ENCODE peak calls at places on chromosomes 6 and 20, in nine cellular contexts. One of them, this sample, is unnamed.

GRCh38 chr20:47392015-47392720 is 35.7 kb upstream of the ZMYND8 start:
- DNase-seq in left ventricle myocardium inferior: peak; percentile 17
- DNase-seq in B cell: no peak
- DNase-seq in BJ: peak; percentile 95
- DNase-seq in lung: peak; percentile 44
- DNase-seq in cardiac muscle cell: peak; percentile 93
- DNase-seq in H9: no peak
- DNase-seq in CD8-positive, alpha-beta T cell: no peak
- DNase-seq in transverse colon: no peak
- DNase-seq in this sample: no peak

GRCh38 chr6:51467231-51467952 is 620.0 kb downstream of the PKHD1 start:
- DNase-seq in left ventricle myocardium inferior: no peak
- DNase-seq in B cell: no peak
- DNase-seq in BJ: no peak
- DNase-seq in lung: no peak
- DNase-seq in cardiac muscle cell: no peak
- DNase-seq in H9: no peak
- DNase-seq in CD8-positive, alpha-beta T cell: no peak
- DNase-seq in transverse colon: no peak
- DNase-seq in this sample: no peak

GRCh38 chr6:108113557-108114519 is 39.3 kb upstream of the OSTM1 start:
- DNase-seq in left ventricle myocardium inferior: peak; percentile 16
- DNase-seq in B cell: peak; percentile 65
- DNase-seq in BJ: no peak
- DNase-seq in lung: peak; percentile 38
- DNase-seq in cardiac muscle cell: peak; percentile 72
- DNase-seq in H9: peak; percentile 81
- DNase-seq in CD8-positive, alpha-beta T cell: no peak
- DNase-seq in transverse colon: no peak
- DNase-seq in this sample: peak; percentile 57

GRCh38 chr6:125966569-125966968 is 10.0 kb downstream of the HINT3 start:
- DNase-seq in left ventricle myocardium inferior: no peak
- DNase-seq in B cell: no peak
- DNase-seq in BJ: no peak
- DNase-seq in lung: no peak
- DNase-seq in cardiac muscle cell: no peak
- DNase-seq in H9: no peak
- DNase-seq in CD8-positive, alpha-beta T cell: no peak
- DNase-seq in transverse colon: no peak
- DNase-seq in this sample: no peak

GRCh38 chr20:19211252-19211651 is 1.2 kb upstream of the SLC24A3 start:
- DNase-seq in left ventricle myocardium inferior: no peak
- DNase-seq in B cell: no peak
- DNase-seq in BJ: no peak
- DNase-seq in lung: no peak
- DNase-seq in cardiac muscle cell: no peak
- DNase-seq in H9: no peak
- DNase-seq in CD8-positive, alpha-beta T cell: no peak
- DNase-seq in transverse colon: no peak
- DNase-seq in this sample: no peak

GRCh38 chr20:20248620-20249200 is 119.2 kb upstream of the INSM1 start:
- DNase-seq in left ventricle myocardium inferior: no peak
- DNase-seq in B cell: no peak
- DNase-seq in BJ: no peak
- DNase-seq in lung: no peak
- DNase-seq in cardiac muscle cell: no peak
- DNase-seq in H9: no peak
- DNase-seq in CD8-positive, alpha-beta T cell: no peak
- DNase-seq in transverse colon: no peak
- DNase-seq in this sample: no peak

GRCh38 chr20:24612799-24613775 is 143.7 kb downstream of the SYNDIG1 start:
- DNase-seq in left ventricle myocardium inferior: peak; percentile 33
- DNase-seq in B cell: no peak
- DNase-seq in BJ: no peak
- DNase-seq in lung: no peak
- DNase-seq in cardiac muscle cell: peak; percentile 21
- DNase-seq in H9: no peak
- DNase-seq in CD8-positive, alpha-beta T cell: no peak
- DNase-seq in transverse colon: no peak
- DNase-seq in this sample: no peak

GRCh38 chr6:40634429-40634828 is 47.3 kb upstream of the LRFN2 start:
- DNase-seq in left ventricle myocardium inferior: no peak
- DNase-seq in B cell: no peak
- DNase-seq in BJ: no peak
- DNase-seq in lung: no peak
- DNase-seq in cardiac muscle cell: no peak
- DNase-seq in H9: no peak
- DNase-seq in CD8-positive, alpha-beta T cell: no peak
- DNase-seq in transverse colon: no peak
- DNase-seq in this sample: no peak

GRCh38 chr20:31572042-31572700 is 32.9 kb upstream of the ID1 start:
- DNase-seq in left ventricle myocardium inferior: peak; percentile 27
- DNase-seq in B cell: no peak
- DNase-seq in BJ: no peak
- DNase-seq in lung: no peak
- DNase-seq in cardiac muscle cell: no peak
- DNase-seq in H9: no peak
- DNase-seq in CD8-positive, alpha-beta T cell: no peak
- DNase-seq in transverse colon: no peak
- DNase-seq in this sample: no peak

GRCh38 chr6:98039876-98040605 is 757.0 kb upstream of the MMS22L start:
- DNase-seq in left ventricle myocardium inferior: no peak
- DNase-seq in B cell: no peak
- DNase-seq in BJ: no peak
- DNase-seq in lung: no peak
- DNase-seq in cardiac muscle cell: peak; percentile 4
- DNase-seq in H9: peak; percentile 56
- DNase-seq in CD8-positive, alpha-beta T cell: no peak
- DNase-seq in transverse colon: no peak
- DNase-seq in this sample: no peak

GRCh38 chr6:35771343-35771627 is 5.1 kb upstream of the CLPSL2 start:
- DNase-seq in left ventricle myocardium inferior: no peak
- DNase-seq in B cell: no peak
- DNase-seq in BJ: no peak
- DNase-seq in lung: no peak
- DNase-seq in cardiac muscle cell: no peak
- DNase-seq in H9: no peak
- DNase-seq in CD8-positive, alpha-beta T cell: no peak
- DNase-seq in transverse colon: no peak
- DNase-seq in this sample: no peak

GRCh38 chr20:6767536-6768227 is at the start of gene BMP2:
- DNase-seq in left ventricle myocardium inferior: peak; percentile 69
- DNase-seq in B cell: peak; percentile 40
- DNase-seq in BJ: no peak
- DNase-seq in lung: peak; percentile 42
- DNase-seq in cardiac muscle cell: peak; percentile 79
- DNase-seq in H9: peak; percentile 44
- DNase-seq in CD8-positive, alpha-beta T cell: no peak
- DNase-seq in transverse colon: peak; percentile 72
- DNase-seq in this sample: peak; percentile 54

GRCh38 chr20:53181866-53182376 is 209.8 kb downstream of the TSHZ2 start:
- DNase-seq in left ventricle myocardium inferior: no peak
- DNase-seq in B cell: no peak
- DNase-seq in BJ: no peak
- DNase-seq in lung: no peak
- DNase-seq in cardiac muscle cell: no peak
- DNase-seq in H9: no peak
- DNase-seq in CD8-positive, alpha-beta T cell: no peak
- DNase-seq in transverse colon: no peak
- DNase-seq in this sample: no peak

GRCh38 chr20:53186630-53187029 is 214.5 kb downstream of the TSHZ2 start:
- DNase-seq in left ventricle myocardium inferior: no peak
- DNase-seq in B cell: no peak
- DNase-seq in BJ: no peak
- DNase-seq in lung: no peak
- DNase-seq in cardiac muscle cell: no peak
- DNase-seq in H9: no peak
- DNase-seq in CD8-positive, alpha-beta T cell: no peak
- DNase-seq in transverse colon: no peak
- DNase-seq in this sample: no peak

GRCh38 chr20:53179749-53180148 is 207.6 kb downstream of the TSHZ2 start:
- DNase-seq in left ventricle myocardium inferior: no peak
- DNase-seq in B cell: no peak
- DNase-seq in BJ: no peak
- DNase-seq in lung: no peak
- DNase-seq in cardiac muscle cell: no peak
- DNase-seq in H9: no peak
- DNase-seq in CD8-positive, alpha-beta T cell: no peak
- DNase-seq in transverse colon: no peak
- DNase-seq in this sample: no peak

GRCh38 chr20:53180928-53181362 is 208.8 kb downstream of the TSHZ2 start:
- DNase-seq in left ventricle myocardium inferior: no peak
- DNase-seq in B cell: no peak
- DNase-seq in BJ: no peak
- DNase-seq in lung: no peak
- DNase-seq in cardiac muscle cell: no peak
- DNase-seq in H9: no peak
- DNase-seq in CD8-positive, alpha-beta T cell: no peak
- DNase-seq in transverse colon: no peak
- DNase-seq in this sample: no peak

GRCh38 chr20:53183181-53183580 is 211.0 kb downstream of the TSHZ2 start:
- DNase-seq in left ventricle myocardium inferior: no peak
- DNase-seq in B cell: no peak
- DNase-seq in BJ: no peak
- DNase-seq in lung: no peak
- DNase-seq in cardiac muscle cell: no peak
- DNase-seq in H9: no peak
- DNase-seq in CD8-positive, alpha-beta T cell: no peak
- DNase-seq in transverse colon: no peak
- DNase-seq in this sample: no peak
- TF ChIP-seq CTCF in left ventricle myocardium inferior: no peak
- TF ChIP-seq CTCF in B cell: no peak
- TF ChIP-seq CTCF in BJ: no peak
- TF ChIP-seq CTCF in lung: no peak
- TF ChIP-seq CTCF in cardiac muscle cell: no peak
- TF ChIP-seq CTCF in H9: no peak
- TF ChIP-seq CTCF in CD8-positive, alpha-beta T cell: no peak
- TF ChIP-seq CTCF in transverse colon: no peak
- TF ChIP-seq CTCF in this sample: no peak

GRCh38 chr6:68468244-68468884 is 166.7 kb upstream of the ADGRB3 start:
- DNase-seq in left ventricle myocardium inferior: no peak
- DNase-seq in B cell: no peak
- DNase-seq in BJ: no peak
- DNase-seq in lung: no peak
- DNase-seq in cardiac muscle cell: peak; percentile 0
- DNase-seq in H9: peak; percentile 33
- DNase-seq in CD8-positive, alpha-beta T cell: no peak
- DNase-seq in transverse colon: no peak
- DNase-seq in this sample: peak; percentile 32
- TF ChIP-seq CTCF in left ventricle myocardium inferior: no peak
- TF ChIP-seq CTCF in B cell: no peak
- TF ChIP-seq CTCF in BJ: no peak
- TF ChIP-seq CTCF in lung: no peak
- TF ChIP-seq CTCF in cardiac muscle cell: no peak
- TF ChIP-seq CTCF in H9: peak; percentile 82
- TF ChIP-seq CTCF in CD8-positive, alpha-beta T cell: no peak
- TF ChIP-seq CTCF in transverse colon: no peak
- TF ChIP-seq CTCF in this sample: peak; percentile 45

GRCh38 chr6:31004285-31004684 is 6.0 kb upstream of the MUC22 start:
- DNase-seq in left ventricle myocardium inferior: no peak
- DNase-seq in B cell: no peak
- DNase-seq in BJ: no peak
- DNase-seq in lung: no peak
- DNase-seq in cardiac muscle cell: no peak
- DNase-seq in H9: no peak
- DNase-seq in CD8-positive, alpha-beta T cell: no peak
- DNase-seq in transverse colon: no peak
- DNase-seq in this sample: no peak
- TF ChIP-seq CTCF in left ventricle myocardium inferior: no peak
- TF ChIP-seq CTCF in B cell: no peak
- TF ChIP-seq CTCF in BJ: no peak
- TF ChIP-seq CTCF in lung: no peak
- TF ChIP-seq CTCF in cardiac muscle cell: no peak
- TF ChIP-seq CTCF in H9: no peak
- TF ChIP-seq CTCF in CD8-positive, alpha-beta T cell: no peak
- TF ChIP-seq CTCF in transverse colon: no peak
- TF ChIP-seq CTCF in this sample: no peak

GRCh38 chr6:41724638-41725501 is 10.5 kb downstream of the TFEB start:
- DNase-seq in left ventricle myocardium inferior: no peak
- DNase-seq in B cell: no peak
- DNase-seq in BJ: no peak
- DNase-seq in lung: no peak
- DNase-seq in cardiac muscle cell: no peak
- DNase-seq in H9: no peak
- DNase-seq in CD8-positive, alpha-beta T cell: no peak
- DNase-seq in transverse colon: no peak
- DNase-seq in this sample: no peak
- TF ChIP-seq CTCF in left ventricle myocardium inferior: no peak
- TF ChIP-seq CTCF in B cell: no peak
- TF ChIP-seq CTCF in BJ: no peak
- TF ChIP-seq CTCF in lung: no peak
- TF ChIP-seq CTCF in cardiac muscle cell: no peak
- TF ChIP-seq CTCF in H9: no peak
- TF ChIP-seq CTCF in CD8-positive, alpha-beta T cell: no peak
- TF ChIP-seq CTCF in transverse colon: no peak
- TF ChIP-seq CTCF in this sample: no peak

DNA sequence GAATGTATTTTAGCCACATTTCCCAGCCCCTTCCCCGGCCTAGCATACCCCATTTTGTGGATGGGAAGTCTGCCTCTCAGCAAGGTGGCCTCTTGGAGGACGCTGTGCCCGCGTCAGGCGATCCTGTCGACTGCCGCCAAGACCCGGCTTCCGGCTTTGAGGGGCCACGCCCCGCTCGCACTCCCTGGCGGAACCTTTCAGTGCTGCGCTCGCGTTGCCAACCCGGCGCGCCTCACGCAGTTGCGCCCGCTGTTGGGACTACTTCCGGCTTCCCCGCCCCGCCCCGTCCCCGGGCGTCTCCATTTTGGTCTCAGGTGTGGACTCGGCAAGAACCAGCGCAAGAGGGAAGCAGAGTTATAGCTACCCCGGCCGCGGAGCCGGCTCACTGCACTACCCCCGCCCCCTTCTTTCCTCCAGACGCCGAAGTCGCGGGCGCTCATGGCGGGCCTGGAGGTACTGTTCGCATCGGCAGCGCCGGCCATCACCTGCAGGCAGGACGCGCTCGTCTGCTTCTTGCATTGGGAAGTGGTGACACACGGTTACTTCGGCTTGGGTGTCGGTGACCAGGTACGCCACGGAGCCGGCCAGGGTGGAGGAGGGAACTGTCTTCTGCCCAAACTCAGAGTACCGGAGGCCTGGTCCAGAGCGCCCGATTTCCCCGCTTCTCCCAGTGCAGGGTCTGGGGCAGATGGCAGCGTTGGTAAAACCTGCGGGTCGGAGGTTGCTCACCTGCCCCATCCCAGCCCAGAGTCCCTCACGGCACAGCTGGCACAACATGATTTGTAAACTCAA is at the start of gene PSMF1:
- DNase-seq in left ventricle myocardium inferior: peak; percentile 96
- DNase-seq in B cell: peak; percentile 87
- DNase-seq in BJ: peak; percentile 42
- DNase-seq in lung: peak; percentile 94
- DNase-seq in cardiac muscle cell: peak; percentile 94
- DNase-seq in H9: peak; percentile 95
- DNase-seq in CD8-positive, alpha-beta T cell: peak; percentile 94
- DNase-seq in transverse colon: peak; percentile 96
- DNase-seq in this sample: peak; percentile 96
- TF ChIP-seq CTCF in left ventricle myocardium inferior: peak; percentile 36
- TF ChIP-seq CTCF in B cell: no peak
- TF ChIP-seq CTCF in BJ: no peak
- TF ChIP-seq CTCF in lung: no peak
- TF ChIP-seq CTCF in cardiac muscle cell: no peak
- TF ChIP-seq CTCF in H9: peak; percentile 16
- TF ChIP-seq CTCF in CD8-positive, alpha-beta T cell: no peak
- TF ChIP-seq CTCF in transverse colon: peak; percentile 13
- TF ChIP-seq CTCF in this sample: no peak